ENCODE peak calls at places on chromosome 2, in nine cellular contexts. S, U, C, A, O, L, D, P and F are unnamed samples.

GRCh38 chr2:1626271-1626681 is 118.0 kb downstream of the PXDN start:
- DNase-seq in S (no peak), U (no peak), C (no peak), A (no peak), O (no peak), L (peak; percentile 44), D (no peak), P (no peak), F (peak; percentile 21)

GRCh38 chr2:204628926-204629661 is 83.8 kb downstream of the PARD3B start:
- DNase-seq in S (no peak), U (no peak), C (no peak), A (no peak), O (no peak), L (no peak), D (no peak), P (no peak), F (no peak)

GRCh38 chr2:227411320-227411989 is 23.7 kb upstream of the SCYGR1 start:
- DNase-seq in S (no peak), U (no peak), C (no peak), A (no peak), O (peak; percentile 60), L (peak; percentile 20), D (peak; percentile 40), P (no peak), F (peak; percentile 39)

GRCh38 chr2:148876589-148877402 is 1.8 kb downstream of the KIF5C start:
- DNase-seq in S (no peak), U (peak; percentile 68), C (no peak), A (peak; percentile 50), O (peak; percentile 33), L (no peak), D (peak; percentile 19), P (no peak), F (no peak)

GRCh38 chr2:66803651-66804050 is 368.7 kb downstream of the MEIS1 start:
- DNase-seq in S (no peak), U (no peak), C (no peak), A (no peak), O (no peak), L (peak; percentile 41), D (no peak), P (no peak), F (no peak)

GRCh38 chr2:121074322-121074932 is 210.6 kb downstream of the TFCP2L1 start:
- DNase-seq in S (no peak), U (peak; percentile 22), C (no peak), A (no peak), O (no peak), L (no peak), D (no peak), P (no peak), F (no peak)

GRCh38 chr2:207046642-207047213 is 107.4 kb downstream of the CPO start:
- DNase-seq in S (no peak), U (no peak), C (no peak), A (no peak), O (peak; percentile 7), L (peak; percentile 61), D (no peak), P (peak; percentile 16), F (peak; percentile 64)

GRCh38 chr2:99666256-99666655 is 176.4 kb upstream of the REV1 start:
- DNase-seq in S (no peak), U (no peak), C (no peak), A (no peak), O (no peak), L (no peak), D (no peak), P (no peak), F (no peak)

GRCh38 chr2:98508690-98509054 is 64.0 kb downstream of the INPP4A start:
- DNase-seq in S (no peak), U (no peak), C (no peak), A (no peak), O (peak; percentile 45), L (peak; percentile 91), D (peak; percentile 65), P (no peak), F (peak; percentile 62)

GRCh38 chr2:85936421-85937068 is 47.8 kb upstream of the ST3GAL5 start:
- DNase-seq in S (no peak), U (no peak), C (no peak), A (no peak), O (no peak), L (no peak), D (no peak), P (no peak), F (peak; percentile 53)

GRCh38 chr2:140344842-140345241 is 1564.7 kb upstream of the NXPH2 start:
- DNase-seq in S (no peak), U (no peak), C (no peak), A (no peak), O (no peak), L (peak; percentile 6), D (no peak), P (no peak), F (no peak)

GRCh38 chr2:240306185-240306584 is 129.3 kb upstream of the GPC1 start:
- DNase-seq in S (peak; percentile 3), U (no peak), C (no peak), A (no peak), O (no peak), L (no peak), D (no peak), P (no peak), F (no peak)

GRCh38 chr2:165794520-165794882 is 454 bp upstream of the GALNT3 start:
- DNase-seq in S (peak; percentile 75), U (peak; percentile 43), C (no peak), A (no peak), O (peak; percentile 37), L (peak; percentile 17), D (peak; percentile 57), P (no peak), F (peak; percentile 72)

GRCh38 chr2:42161444-42161843 is 7.7 kb upstream of the EML4 start:
- DNase-seq in S (no peak), U (no peak), C (no peak), A (no peak), O (no peak), L (no peak), D (no peak), P (no peak), F (no peak)

GRCh38 chr2:239485622-239486021 is 84.8 kb upstream of the HDAC4 start:
- DNase-seq in S (no peak), U (no peak), C (no peak), A (no peak), O (no peak), L (no peak), D (no peak), P (no peak), F (no peak)

GRCh38 chr2:187874786-187875185 is 320.6 kb upstream of the TFPI start:
- DNase-seq in S (no peak), U (no peak), C (no peak), A (no peak), O (no peak), L (peak; percentile 58), D (no peak), P (no peak), F (peak; percentile 33)

GRCh38 chr2:152115952-152116351 is 17.1 kb upstream of the CACNB4 start:
- DNase-seq in S (no peak), U (no peak), C (no peak), A (no peak), O (no peak), L (no peak), D (no peak), P (no peak), F (no peak)

GRCh38 chr2:192162392-192163042 is 32.2 kb downstream of the TMEFF2 start:
- DNase-seq in S (no peak), U (peak; percentile 61), C (peak; percentile 74), A (peak; percentile 18), O (peak; percentile 41), L (peak; percentile 76), D (peak; percentile 27), P (peak; percentile 41), F (peak; percentile 67)

GRCh38 chr2:114807666-114808065 is 365.2 kb downstream of the DPP10 start:
- DNase-seq in S (no peak), U (no peak), C (no peak), A (no peak), O (no peak), L (no peak), D (no peak), P (no peak), F (no peak)

GRCh38 chr2:111057045-111057444 is 63.7 kb upstream of the BCL2L11 start:
- DNase-seq in S (no peak), U (no peak), C (no peak), A (no peak), O (no peak), L (no peak), D (no peak), P (no peak), F (no peak)

GRCh38 chr2:124001681-124002080 is 23.4 kb upstream of the CNTNAP5 start:
- DNase-seq in S (no peak), U (no peak), C (no peak), A (no peak), O (no peak), L (no peak), D (no peak), P (no peak), F (no peak)

GRCh38 chr2:73257021-73257420 is 22.9 kb downstream of the CCT7 start:
- DNase-seq in S (no peak), U (no peak), C (no peak), A (no peak), O (no peak), L (no peak), D (no peak), P (no peak), F (no peak)

GRCh38 chr2:190507135-190507534 is 27.4 kb downstream of the NEMP2 start:
- DNase-seq in S (no peak), U (no peak), C (no peak), A (no peak), O (no peak), L (no peak), D (no peak), P (no peak), F (no peak)

GRCh38 chr2:23235292-23235691 is 149.7 kb upstream of the KLHL29 start:
- DNase-seq in S (no peak), U (no peak), C (no peak), A (no peak), O (no peak), L (no peak), D (no peak), P (no peak), F (no peak)

GRCh38 chr2:113179446-113180045 is 5.8 kb downstream of the PSD4 start:
- DNase-seq in S (no peak), U (no peak), C (no peak), A (no peak), O (no peak), L (no peak), D (no peak), P (no peak), F (no peak)

GRCh38 chr2:109185801-109186570 is 57.0 kb downstream of the SH3RF3 start:
- DNase-seq in S (peak; percentile 92), U (no peak), C (peak; percentile 11), A (no peak), O (no peak), L (peak; percentile 82), D (no peak), P (no peak), F (no peak)

GRCh38 chr2:53632714-53633113 is 134.9 kb upstream of the CHAC2 start:
- DNase-seq in S (no peak), U (no peak), C (peak; percentile 45), A (no peak), O (no peak), L (peak; percentile 8), D (no peak), P (peak; percentile 37), F (peak; percentile 6)

GRCh38 chr2:42359304-42359749 is 1.7 kb downstream of the COX7A2L start:
- DNase-seq in S (no peak), U (no peak), C (no peak), A (no peak), O (no peak), L (peak; percentile 37), D (no peak), P (no peak), F (no peak)

GRCh38 chr2:71605781-71606241 is 152.4 kb downstream of the DYSF start:
- DNase-seq in S (peak; percentile 60), U (peak; percentile 7), C (no peak), A (no peak), O (no peak), L (no peak), D (no peak), P (no peak), F (no peak)

GRCh38 chr2:191115391-191115790 is 35.4 kb downstream of the STAT4 start:
- DNase-seq in S (no peak), U (no peak), C (no peak), A (no peak), O (peak; percentile 36), L (no peak), D (peak; percentile 42), P (no peak), F (no peak)

GRCh38 chr2:25274868-25275574 is 66.7 kb downstream of the DNMT3A start:
- DNase-seq in S (peak; percentile 79), U (no peak), C (no peak), A (no peak), O (no peak), L (no peak), D (peak; percentile 40), P (no peak), F (no peak)